ENCODE peak calls at places on chromosomes 13 and 19, in six cellular contexts. G, T, J, Q, B and Y are unnamed samples.

GRCh38 chr13:80214050-80214449 is 126.9 kb downstream of the SPRY2 start:
- DNase-seq in J (no peak), T (no peak), B (no peak), G (no peak), Q (no peak), Y (no peak)

GRCh38 chr13:75299913-75300862 is 181.8 kb downstream of the TBC1D4 start:
- DNase-seq in J (no peak), B (no peak), T (no peak), Q (no peak), G (no peak), Y (no peak)

GRCh38 chr13:20351279-20352022 is 119.3 kb upstream of the GJB6 start:
- DNase-seq in T (no peak), Q (no peak), B (no peak), G (no peak), J (no peak), Y (no peak)

GRCh38 chr13:25980255-25980654 is 71.6 kb downstream of the SHISA2 start:
- DNase-seq in J (no peak), G (no peak), T (no peak), Q (peak), B (no peak), Y (no peak)

GRCh38 chr19:49512970-49513745 is 697 bp downstream of the FCGRT start:
- DNase-seq in B (peak), Q (no peak), T (no peak), J (peak), G (no peak), Y (peak)

GRCh38 chr19:46731007-46731501 is 14.1 kb upstream of the PRKD2 start:
- DNase-seq in G (no peak), B (peak), T (peak), J (peak), Q (peak), Y (no peak)

GRCh38 chr19:33532859-33533455 is 11.4 kb upstream of the PEPD start:
- DNase-seq in Q (no peak), J (no peak), B (no peak), T (no peak), G (no peak), Y (no peak)

GRCh38 chr13:31038834-31039552 is 106.5 kb downstream of the TEX26 start:
- DNase-seq in J (no peak), Q (no peak), T (no peak), B (no peak), G (no peak), Y (no peak)

GRCh38 chr13:66887088-66887487 is 343.0 kb downstream of the PCDH9 start:
- DNase-seq in G (no peak), J (no peak), B (no peak), T (no peak), Q (no peak), Y (no peak)